ENCODE peak calls at places on chromosomes 12 and 14, in six cellular contexts. One of them, this sample, is unnamed.

GRCh38 chr12:126684703-126685102 is 1582.3 kb upstream of the TMEM132C start:
- DNase-seq in stimulated activated CD4-positive, alpha-beta T cell treated with anti-CD3 and anti-CD28 coated beads, TNF-alpha, amount 100 ng/mL, for 1 hour: no peak
- DNase-seq in head of caudate nucleus: peak; percentile 8
- DNase-seq in GM12878: no peak
- DNase-seq in neuronal stem cell: no peak
- DNase-seq in iPS DF 19.7: no peak
- DNase-seq in this sample: no peak

GRCh38 chr14:89708982-89709381 is 245.5 kb downstream of the EFCAB11 start:
- DNase-seq in neuronal stem cell: no peak
- DNase-seq in iPS DF 19.7: no peak
- DNase-seq in stimulated activated CD4-positive, alpha-beta T cell treated with anti-CD3 and anti-CD28 coated beads, TNF-alpha, amount 100 ng/mL, for 1 hour: no peak
- DNase-seq in GM12878: no peak
- DNase-seq in head of caudate nucleus: no peak
- DNase-seq in this sample: no peak

GRCh38 chr12:125549836-125550235 is 484.6 kb downstream of the AACS start:
- DNase-seq in neuronal stem cell: no peak
- DNase-seq in iPS DF 19.7: no peak
- DNase-seq in head of caudate nucleus: no peak
- DNase-seq in stimulated activated CD4-positive, alpha-beta T cell treated with anti-CD3 and anti-CD28 coated beads, TNF-alpha, amount 100 ng/mL, for 1 hour: no peak
- DNase-seq in GM12878: no peak
- DNase-seq in this sample: peak; percentile 51

GRCh38 chr12:59041241-59042121 is 121.2 kb upstream of the LRIG3 start:
- DNase-seq in neuronal stem cell: no peak
- DNase-seq in stimulated activated CD4-positive, alpha-beta T cell treated with anti-CD3 and anti-CD28 coated beads, TNF-alpha, amount 100 ng/mL, for 1 hour: no peak
- DNase-seq in head of caudate nucleus: no peak
- DNase-seq in GM12878: no peak
- DNase-seq in iPS DF 19.7: no peak
- DNase-seq in this sample: no peak

GRCh38 chr12:57864811-57865751 is 18.6 kb upstream of the CTDSP2 start:
- DNase-seq in GM12878: no peak
- DNase-seq in head of caudate nucleus: peak; percentile 68
- DNase-seq in iPS DF 19.7: no peak
- DNase-seq in neuronal stem cell: no peak
- DNase-seq in stimulated activated CD4-positive, alpha-beta T cell treated with anti-CD3 and anti-CD28 coated beads, TNF-alpha, amount 100 ng/mL, for 1 hour: peak; percentile 43
- DNase-seq in this sample: peak; percentile 12

GRCh38 chr12:64650762-64651161 is 40.5 kb downstream of the RASSF3 start:
- DNase-seq in neuronal stem cell: no peak
- DNase-seq in head of caudate nucleus: no peak
- DNase-seq in iPS DF 19.7: no peak
- DNase-seq in stimulated activated CD4-positive, alpha-beta T cell treated with anti-CD3 and anti-CD28 coated beads, TNF-alpha, amount 100 ng/mL, for 1 hour: no peak
- DNase-seq in GM12878: no peak
- DNase-seq in this sample: no peak

GRCh38 chr12:56763753-56764657 is 881 bp downstream of the HSD17B6 start:
- DNase-seq in neuronal stem cell: no peak
- DNase-seq in GM12878: no peak
- DNase-seq in head of caudate nucleus: no peak
- DNase-seq in iPS DF 19.7: no peak
- DNase-seq in stimulated activated CD4-positive, alpha-beta T cell treated with anti-CD3 and anti-CD28 coated beads, TNF-alpha, amount 100 ng/mL, for 1 hour: no peak
- DNase-seq in this sample: no peak

GRCh38 chr12:104682790-104683279 is 226.1 kb downstream of the CHST11 start:
- DNase-seq in head of caudate nucleus: no peak
- DNase-seq in GM12878: peak; percentile 51
- DNase-seq in iPS DF 19.7: no peak
- DNase-seq in stimulated activated CD4-positive, alpha-beta T cell treated with anti-CD3 and anti-CD28 coated beads, TNF-alpha, amount 100 ng/mL, for 1 hour: peak; percentile 34
- DNase-seq in neuronal stem cell: no peak
- DNase-seq in this sample: no peak

GRCh38 chr14:101179691-101180211 is 276.2 kb upstream of the RTL1 start:
- DNase-seq in head of caudate nucleus: no peak
- DNase-seq in GM12878: no peak
- DNase-seq in stimulated activated CD4-positive, alpha-beta T cell treated with anti-CD3 and anti-CD28 coated beads, TNF-alpha, amount 100 ng/mL, for 1 hour: no peak
- DNase-seq in neuronal stem cell: no peak
- DNase-seq in iPS DF 19.7: no peak
- DNase-seq in this sample: no peak

GRCh38 chr14:77272261-77272660 is 1.3 kb upstream of the NGB start:
- DNase-seq in GM12878: no peak
- DNase-seq in head of caudate nucleus: no peak
- DNase-seq in iPS DF 19.7: no peak
- DNase-seq in neuronal stem cell: no peak
- DNase-seq in stimulated activated CD4-positive, alpha-beta T cell treated with anti-CD3 and anti-CD28 coated beads, TNF-alpha, amount 100 ng/mL, for 1 hour: no peak
- DNase-seq in this sample: no peak

GRCh38 chr12:4817813-4818212 is 91.9 kb upstream of the KCNA1 start:
- DNase-seq in iPS DF 19.7: no peak
- DNase-seq in head of caudate nucleus: peak; percentile 74
- DNase-seq in GM12878: no peak
- DNase-seq in neuronal stem cell: no peak
- DNase-seq in stimulated activated CD4-positive, alpha-beta T cell treated with anti-CD3 and anti-CD28 coated beads, TNF-alpha, amount 100 ng/mL, for 1 hour: no peak
- DNase-seq in this sample: no peak

GRCh38 chr12:132095520-132096409 is 48.4 kb downstream of the DDX51 start:
- DNase-seq in stimulated activated CD4-positive, alpha-beta T cell treated with anti-CD3 and anti-CD28 coated beads, TNF-alpha, amount 100 ng/mL, for 1 hour: no peak
- DNase-seq in GM12878: no peak
- DNase-seq in head of caudate nucleus: no peak
- DNase-seq in iPS DF 19.7: no peak
- DNase-seq in neuronal stem cell: no peak
- DNase-seq in this sample: no peak

GRCh38 chr12:100295764-100296555 is 29.0 kb downstream of the SCYL2 start:
- DNase-seq in stimulated activated CD4-positive, alpha-beta T cell treated with anti-CD3 and anti-CD28 coated beads, TNF-alpha, amount 100 ng/mL, for 1 hour: no peak
- DNase-seq in neuronal stem cell: no peak
- DNase-seq in iPS DF 19.7: no peak
- DNase-seq in GM12878: no peak
- DNase-seq in head of caudate nucleus: no peak
- DNase-seq in this sample: no peak

GRCh38 chr14:78486081-78486480 is 315.9 kb downstream of the NRXN3 start:
- DNase-seq in GM12878: no peak
- DNase-seq in iPS DF 19.7: peak; percentile 48
- DNase-seq in head of caudate nucleus: no peak
- DNase-seq in stimulated activated CD4-positive, alpha-beta T cell treated with anti-CD3 and anti-CD28 coated beads, TNF-alpha, amount 100 ng/mL, for 1 hour: no peak
- DNase-seq in neuronal stem cell: no peak
- DNase-seq in this sample: no peak